ENCODE peak calls at places on chromosomes 13 and 19, in ten cellular contexts. K is tibial nerve; C is hepatocyte; U is stimulated activated CD4-positive, alpha-beta T cell treated with anti-CD3 and anti-CD28 coated beads, Interleukin-2, amount 100 ng/mL, for 24 hours; M is islet precursor cell; Z is cerebellum; J is stimulated activated naive CD4-positive, alpha-beta T cell treated with Interleukin-2 at 50 U/mL for 16 hours; H is stimulated activated CD8-positive, alpha-beta memory T cell treated with anti-CD3 and anti-CD28 coated beads, Interleukin-15, amount 100 ng/mL, for 4 hours; E is uterus; V is LoVo. D is an unnamed sample.

GRCh38 chr13:94433055-94433947 is 46.2 kb downstream of the DCT start:
- DNase-seq in M (peak), U (no peak), Z (no peak), H (no peak), K (no peak), J (no peak), E (no peak), V (no peak), C (peak), D (peak)

GRCh38 chr13:67557642-67558241 is 327.6 kb upstream of the PCDH9 start:
- DNase-seq in U (no peak), M (no peak), V (no peak), H (no peak), J (no peak), K (no peak), Z (no peak), C (no peak), E (no peak), D (no peak)

GRCh38 chr19:45097776-45098520 is 5.0 kb downstream of the PPP1R37 start:
- DNase-seq in V (no peak), M (peak), K (no peak), H (no peak), J (no peak), Z (no peak), E (peak), C (peak), U (no peak), D (no peak)

GRCh38 chr19:45045671-45046353 is 7.0 kb downstream of the CLASRP start:
- DNase-seq in H (no peak), K (no peak), Z (no peak), E (no peak), J (no peak), M (no peak), C (peak), V (no peak), U (no peak), D (no peak)

GRCh38 chr19:37309834-37310575 is 60.9 kb upstream of the ZNF527 start:
- DNase-seq in Z (no peak), E (no peak), V (no peak), K (no peak), U (no peak), H (no peak), M (no peak), C (peak), J (peak), D (peak)

GRCh38 chr13:23842406-23842805 is 46.8 kb downstream of the MIPEP start:
- DNase-seq in E (no peak), U (no peak), C (no peak), V (no peak), H (no peak), Z (peak), M (no peak), J (no peak), K (no peak), D (no peak)

GRCh38 chr13:102100234-102100633 is 301.6 kb downstream of the FGF14 start:
- DNase-seq in K (no peak), U (no peak), C (no peak), E (no peak), Z (peak), V (no peak), J (no peak), H (no peak), M (no peak), D (no peak)

GRCh38 chr19:51111606-51112005 is 3.4 kb upstream of the CTU1 start:
- DNase-seq in C (no peak), J (no peak), U (no peak), H (no peak), K (no peak), Z (no peak), E (no peak), V (no peak), M (peak), D (no peak)

GRCh38 chr19:18500820-18501219 is 21.1 kb downstream of the ELL start:
- DNase-seq in V (no peak), K (no peak), C (no peak), E (peak), Z (no peak), U (no peak), J (no peak), M (no peak), H (no peak), D (no peak)

GRCh38 chr13:43905435-43906031 is 25.8 kb downstream of the LACC1 start:
- DNase-seq in M (no peak), K (no peak), V (peak), Z (peak), C (peak), E (peak), J (no peak), H (no peak), U (peak), D (peak)

GRCh38 chr13:106243011-106243410 is 292.5 kb downstream of the EFNB2 start:
- DNase-seq in J (no peak), E (no peak), H (no peak), V (no peak), U (no peak), Z (no peak), M (no peak), C (no peak), K (no peak), D (no peak)

GRCh38 chr13:73040479-73040878 is 18.3 kb upstream of the KLF5 start:
- DNase-seq in C (no peak), M (no peak), J (no peak), V (peak), H (no peak), K (no peak), E (no peak), Z (no peak), U (no peak), D (no peak)

GRCh38 chr19:31633014-31633413 is 283.8 kb upstream of the TSHZ3 start:
- DNase-seq in Z (no peak), K (no peak), H (no peak), C (no peak), V (no peak), E (no peak), U (no peak), J (no peak), M (no peak), D (no peak)

GRCh38 chr19:11018743-11019142 is 57.9 kb downstream of the SMARCA4 start:
- DNase-seq in H (no peak), K (no peak), U (no peak), V (no peak), E (no peak), M (peak), J (no peak), C (peak), Z (no peak), D (no peak)

GRCh38 chr13:79062291-79062690 is 343.8 kb downstream of the RBM26 start:
- DNase-seq in V (no peak), J (no peak), C (no peak), M (no peak), U (no peak), Z (no peak), K (no peak), H (no peak), E (no peak), D (no peak)

GRCh38 chr13:73717632-73718031 is 416.6 kb downstream of the KLF12 start:
- DNase-seq in U (no peak), J (no peak), C (peak), K (no peak), Z (no peak), M (no peak), V (peak), E (no peak), H (no peak), D (no peak)

GRCh38 chr13:26327905-26328304 is 74.0 kb downstream of the CDK8 start:
- DNase-seq in M (no peak), K (no peak), J (no peak), U (no peak), V (peak), E (no peak), H (no peak), Z (no peak), C (no peak), D (no peak)

GRCh38 chr13:32804673-32805260 is 211.5 kb upstream of the KL start:
- DNase-seq in K (no peak), E (no peak), U (no peak), C (no peak), J (no peak), H (no peak), V (no peak), M (no peak), Z (no peak), D (peak)

GRCh38 chr13:106847049-106847448 is 279.1 kb upstream of the ARGLU1 start:
- DNase-seq in Z (no peak), J (no peak), C (no peak), V (peak), M (no peak), U (no peak), H (no peak), E (no peak), K (no peak), D (no peak)

GRCh38 chr13:112652512-112653458 is 37.1 kb upstream of the ATP11A start:
- DNase-seq in M (peak), H (no peak), V (no peak), E (peak), Z (no peak), U (no peak), C (no peak), J (no peak), K (no peak), D (no peak)

D was measured in NCI-H1436.